ENCODE peak calls at places on chromosomes 2 and 18, in six cellular contexts. One of them, this sample, is unnamed.

GRCh38 chr2:237547841-237548416 is 18.4 kb upstream of the PRLH start:
- DNase-seq in B cell: no peak
- DNase-seq in foreskin fibroblast: no peak
- DNase-seq in stomach: no peak
- DNase-seq in Calu3: no peak
- DNase-seq in body of pancreas: no peak
- DNase-seq in this sample: no peak

GRCh38 chr2:12534646-12535263 is 182.0 kb upstream of the TRIB2 start:
- DNase-seq in foreskin fibroblast: peak; percentile 89
- DNase-seq in stomach: no peak
- DNase-seq in Calu3: no peak
- DNase-seq in body of pancreas: no peak
- DNase-seq in B cell: no peak
- DNase-seq in this sample: no peak

GRCh38 chr2:68767031-68767961 is 32.7 kb downstream of the ARHGAP25 start:
- DNase-seq in B cell: no peak
- DNase-seq in body of pancreas: no peak
- DNase-seq in stomach: no peak
- DNase-seq in foreskin fibroblast: no peak
- DNase-seq in Calu3: no peak
- DNase-seq in this sample: no peak

GRCh38 chr18:34283506-34283905 is 58.8 kb upstream of the NOL4 start:
- DNase-seq in B cell: no peak
- DNase-seq in foreskin fibroblast: no peak
- DNase-seq in body of pancreas: no peak
- DNase-seq in Calu3: no peak
- DNase-seq in stomach: no peak
- DNase-seq in this sample: no peak

GRCh38 chr2:226911932-226912331 is 76.1 kb downstream of the RHBDD1 start:
- DNase-seq in stomach: no peak
- DNase-seq in foreskin fibroblast: peak; percentile 68
- DNase-seq in B cell: no peak
- DNase-seq in Calu3: no peak
- DNase-seq in body of pancreas: no peak
- DNase-seq in this sample: no peak

GRCh38 chr18:49764032-49764431 is 49.3 kb downstream of the ACAA2 start:
- DNase-seq in Calu3: no peak
- DNase-seq in stomach: no peak
- DNase-seq in B cell: no peak
- DNase-seq in foreskin fibroblast: no peak
- DNase-seq in body of pancreas: no peak
- DNase-seq in this sample: no peak

GRCh38 chr18:46222093-46222492 is 117.9 kb downstream of the HAUS1 start:
- DNase-seq in body of pancreas: no peak
- DNase-seq in foreskin fibroblast: no peak
- DNase-seq in stomach: no peak
- DNase-seq in Calu3: no peak
- DNase-seq in B cell: no peak
- DNase-seq in this sample: no peak

GRCh38 chr2:236338495-236339184 is 74.4 kb upstream of the ASB18 start:
- DNase-seq in stomach: no peak
- DNase-seq in body of pancreas: peak; percentile 24
- DNase-seq in foreskin fibroblast: no peak
- DNase-seq in B cell: no peak
- DNase-seq in Calu3: no peak
- DNase-seq in this sample: no peak

GRCh38 chr2:116810071-116810470 is 1004.4 kb upstream of the DDX18 start:
- DNase-seq in stomach: no peak
- DNase-seq in foreskin fibroblast: no peak
- DNase-seq in Calu3: no peak
- DNase-seq in B cell: no peak
- DNase-seq in body of pancreas: no peak
- DNase-seq in this sample: no peak

GRCh38 chr2:52220393-52220792 is 1188.5 kb upstream of the NRXN1 start:
- DNase-seq in body of pancreas: peak; percentile 1
- DNase-seq in Calu3: no peak
- DNase-seq in stomach: peak; percentile 25
- DNase-seq in B cell: no peak
- DNase-seq in foreskin fibroblast: no peak
- DNase-seq in this sample: no peak

GRCh38 chr2:41781082-41781481 is 266.7 kb upstream of the PKDCC start:
- DNase-seq in Calu3: no peak
- DNase-seq in stomach: no peak
- DNase-seq in B cell: no peak
- DNase-seq in body of pancreas: no peak
- DNase-seq in foreskin fibroblast: no peak
- DNase-seq in this sample: no peak

GRCh38 chr2:202201220-202202160 is 36.9 kb downstream of the SUMO1 start:
- DNase-seq in B cell: no peak
- DNase-seq in Calu3: no peak
- DNase-seq in foreskin fibroblast: no peak
- DNase-seq in body of pancreas: no peak
- DNase-seq in stomach: no peak
- DNase-seq in this sample: no peak

GRCh38 chr18:9022397-9023170 is 79.9 kb upstream of the NDUFV2 start:
- DNase-seq in foreskin fibroblast: no peak
- DNase-seq in body of pancreas: no peak
- DNase-seq in Calu3: no peak
- DNase-seq in stomach: no peak
- DNase-seq in B cell: no peak
- DNase-seq in this sample: no peak

GRCh38 chr2:11248-11941 is 34.9 kb downstream of the FAM110C start:
- DNase-seq in stomach: peak; percentile 66
- DNase-seq in Calu3: peak; percentile 56
- DNase-seq in B cell: no peak
- DNase-seq in foreskin fibroblast: no peak
- DNase-seq in body of pancreas: peak; percentile 76
- DNase-seq in this sample: no peak

GRCh38 chr2:141911485-141912066 is 219.2 kb downstream of the LRP1B start:
- DNase-seq in foreskin fibroblast: no peak
- DNase-seq in B cell: no peak
- DNase-seq in Calu3: peak; percentile 56
- DNase-seq in body of pancreas: peak; percentile 20
- DNase-seq in stomach: peak; percentile 27
- DNase-seq in this sample: peak; percentile 2

GRCh38 chr2:31138037-31138962 is at the start of gene GALNT14:
- DNase-seq in B cell: peak; percentile 87
- DNase-seq in foreskin fibroblast: peak; percentile 59
- DNase-seq in Calu3: peak; percentile 93
- DNase-seq in body of pancreas: peak; percentile 45
- DNase-seq in stomach: peak; percentile 53
- DNase-seq in this sample: peak; percentile 53

GRCh38 chr2:144407262-144407661 is 112.7 kb downstream of the ZEB2 start:
- DNase-seq in body of pancreas: no peak
- DNase-seq in Calu3: no peak
- DNase-seq in foreskin fibroblast: no peak
- DNase-seq in B cell: no peak
- DNase-seq in stomach: no peak
- DNase-seq in this sample: no peak

GRCh38 chr2:78861546-78861945 is 164.0 kb upstream of the REG3G start:
- DNase-seq in B cell: no peak
- DNase-seq in foreskin fibroblast: no peak
- DNase-seq in stomach: no peak
- DNase-seq in body of pancreas: peak; percentile 23
- DNase-seq in Calu3: no peak
- DNase-seq in this sample: peak; percentile 13

GRCh38 chr2:124763611-124764010 is 738.5 kb downstream of the CNTNAP5 start:
- DNase-seq in foreskin fibroblast: no peak
- DNase-seq in stomach: no peak
- DNase-seq in B cell: no peak
- DNase-seq in body of pancreas: no peak
- DNase-seq in Calu3: no peak
- DNase-seq in this sample: no peak

GRCh38 chr2:235721586-235721985 is 227.7 kb downstream of the AGAP1 start:
- DNase-seq in body of pancreas: no peak
- DNase-seq in Calu3: no peak
- DNase-seq in stomach: no peak
- DNase-seq in B cell: no peak
- DNase-seq in foreskin fibroblast: no peak
- DNase-seq in this sample: no peak

GRCh38 chr2:29749041-29749440 is 172.3 kb downstream of the ALK start:
- DNase-seq in body of pancreas: no peak
- DNase-seq in foreskin fibroblast: no peak
- DNase-seq in stomach: no peak
- DNase-seq in Calu3: peak; percentile 62
- DNase-seq in B cell: no peak
- DNase-seq in this sample: peak; percentile 18

GRCh38 chr2:230925879-230926765 is 1.1 kb upstream of the GPR55 start:
- DNase-seq in foreskin fibroblast: no peak
- DNase-seq in Calu3: no peak
- DNase-seq in stomach: peak; percentile 11
- DNase-seq in body of pancreas: no peak
- DNase-seq in B cell: no peak
- DNase-seq in this sample: peak; percentile 72

GRCh38 chr2:176507736-176508135 is 238.5 kb downstream of the MTX2 start:
- DNase-seq in Calu3: no peak
- DNase-seq in stomach: no peak
- DNase-seq in B cell: no peak
- DNase-seq in body of pancreas: no peak
- DNase-seq in foreskin fibroblast: no peak
- DNase-seq in this sample: no peak

GRCh38 chr18:13558132-13558531 is 168.2 kb downstream of the FAM210A start:
- DNase-seq in foreskin fibroblast: peak; percentile 7
- DNase-seq in body of pancreas: peak; percentile 41
- DNase-seq in stomach: no peak
- DNase-seq in B cell: peak; percentile 62
- DNase-seq in Calu3: peak; percentile 23
- DNase-seq in this sample: peak; percentile 76

GRCh38 chr2:150204449-150204848 is 283.0 kb downstream of the RND3 start:
- DNase-seq in body of pancreas: no peak
- DNase-seq in Calu3: no peak
- DNase-seq in B cell: no peak
- DNase-seq in foreskin fibroblast: peak; percentile 91
- DNase-seq in stomach: no peak
- DNase-seq in this sample: no peak

GRCh38 chr2:217142649-217143266 is 282.9 kb upstream of the TNP1 start:
- DNase-seq in stomach: no peak
- DNase-seq in body of pancreas: peak; percentile 19
- DNase-seq in B cell: no peak
- DNase-seq in foreskin fibroblast: peak; percentile 16
- DNase-seq in Calu3: peak; percentile 56
- DNase-seq in this sample: no peak

GRCh38 chr2:43302311-43303051 is 76.1 kb upstream of the ZFP36L2 start:
- DNase-seq in Calu3: no peak
- DNase-seq in B cell: no peak
- DNase-seq in foreskin fibroblast: no peak
- DNase-seq in stomach: no peak
- DNase-seq in body of pancreas: no peak
- DNase-seq in this sample: no peak

GRCh38 chr2:104853926-104854506 is at the start of gene POU3F3:
- DNase-seq in foreskin fibroblast: peak; percentile 21
- DNase-seq in Calu3: no peak
- DNase-seq in body of pancreas: peak; percentile 56
- DNase-seq in stomach: no peak
- DNase-seq in B cell: peak; percentile 52
- DNase-seq in this sample: peak; percentile 46

GRCh38 chr2:150280255-150280654 is 207.2 kb downstream of the RND3 start:
- DNase-seq in stomach: no peak
- DNase-seq in foreskin fibroblast: peak; percentile 88
- DNase-seq in B cell: no peak
- DNase-seq in Calu3: no peak
- DNase-seq in body of pancreas: peak; percentile 32
- DNase-seq in this sample: no peak

GRCh38 chr2:168453404-168453803 is 2.7 kb upstream of the CERS6 start:
- DNase-seq in B cell: no peak
- DNase-seq in Calu3: no peak
- DNase-seq in body of pancreas: no peak
- DNase-seq in stomach: no peak
- DNase-seq in foreskin fibroblast: no peak
- DNase-seq in this sample: no peak

DNA sequence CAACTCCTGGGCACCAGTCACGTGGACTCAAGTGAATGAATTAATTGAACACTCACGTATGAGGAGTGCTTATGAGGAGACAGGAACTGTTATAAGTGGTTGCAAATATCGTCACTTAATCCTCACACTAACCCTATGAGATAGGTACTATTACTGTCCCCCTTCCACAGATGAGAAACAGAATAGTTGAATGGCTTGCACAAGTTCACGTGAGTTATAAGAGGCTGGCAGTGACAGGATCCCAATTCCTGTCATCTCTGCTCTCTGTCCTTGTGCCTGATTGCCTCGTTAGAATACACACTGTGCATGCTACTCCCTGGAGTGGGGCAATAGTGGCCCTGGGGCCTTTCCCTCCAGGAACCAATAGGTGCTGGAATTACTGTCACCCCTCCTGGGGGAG is 253.5 kb downstream of the DYSF start:
- DNase-seq in body of pancreas: no peak
- DNase-seq in stomach: no peak
- DNase-seq in foreskin fibroblast: no peak
- DNase-seq in B cell: no peak
- DNase-seq in Calu3: no peak
- DNase-seq in this sample: no peak
- TF ChIP-seq CTCF in body of pancreas: no peak
- TF ChIP-seq CTCF in stomach: no peak
- TF ChIP-seq CTCF in foreskin fibroblast: no peak
- TF ChIP-seq CTCF in B cell: no peak
- TF ChIP-seq CTCF in Calu3: no peak
- TF ChIP-seq CTCF in this sample: no peak

GRCh38 chr2:100029460-100029859 is 112.9 kb downstream of the AFF3 start:
- DNase-seq in Calu3: no peak
- DNase-seq in stomach: no peak
- DNase-seq in foreskin fibroblast: no peak
- DNase-seq in B cell: no peak
- DNase-seq in body of pancreas: no peak
- DNase-seq in this sample: no peak
- TF ChIP-seq CTCF in Calu3: peak; percentile 13
- TF ChIP-seq CTCF in stomach: no peak
- TF ChIP-seq CTCF in foreskin fibroblast: no peak
- TF ChIP-seq CTCF in B cell: no peak
- TF ChIP-seq CTCF in body of pancreas: no peak
- TF ChIP-seq CTCF in this sample: no peak

GRCh38 chr2:65387017-65387416 is 45.4 kb downstream of the SPRED2 start:
- DNase-seq in foreskin fibroblast: no peak
- DNase-seq in Calu3: no peak
- DNase-seq in body of pancreas: no peak
- DNase-seq in stomach: no peak
- DNase-seq in B cell: no peak
- DNase-seq in this sample: no peak
- TF ChIP-seq CTCF in foreskin fibroblast: no peak
- TF ChIP-seq CTCF in Calu3: no peak
- TF ChIP-seq CTCF in body of pancreas: no peak
- TF ChIP-seq CTCF in stomach: no peak
- TF ChIP-seq CTCF in B cell: no peak
- TF ChIP-seq CTCF in this sample: no peak

DNA sequence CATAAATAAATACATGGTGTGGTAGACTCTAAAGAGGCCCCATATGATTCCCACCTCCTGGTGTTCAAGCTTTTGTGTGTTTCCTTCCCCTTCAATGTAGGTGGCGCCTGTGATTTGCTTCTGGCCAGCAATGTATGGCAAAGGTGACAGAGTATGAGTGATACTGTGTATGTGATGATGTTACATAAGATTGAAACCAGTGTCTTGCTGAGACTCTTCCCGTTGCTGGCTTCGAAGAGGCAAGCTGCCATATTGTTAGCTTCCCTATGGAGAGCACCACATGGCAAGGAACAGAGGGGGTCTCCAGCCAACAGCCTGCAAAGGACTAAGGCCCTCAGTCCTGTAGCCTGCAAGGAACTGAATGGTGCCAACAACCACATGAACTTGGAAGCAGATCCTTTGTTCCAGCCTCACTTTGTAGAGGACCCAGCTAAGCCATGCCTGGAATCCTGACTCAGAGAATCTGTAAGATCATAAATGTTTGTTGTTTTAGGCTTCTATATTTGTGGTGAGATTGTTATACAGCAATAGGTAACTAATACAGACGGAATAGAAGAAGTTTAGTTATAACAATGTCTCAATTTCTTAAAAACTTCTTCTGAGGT is 1.7 kb upstream of the SMAD4 start:
- DNase-seq in body of pancreas: no peak
- DNase-seq in Calu3: peak; percentile 16
- DNase-seq in foreskin fibroblast: peak; percentile 20
- DNase-seq in stomach: no peak
- DNase-seq in B cell: no peak
- DNase-seq in this sample: peak; percentile 20
- TF ChIP-seq CTCF in body of pancreas: no peak
- TF ChIP-seq CTCF in Calu3: no peak
- TF ChIP-seq CTCF in foreskin fibroblast: no peak
- TF ChIP-seq CTCF in stomach: no peak
- TF ChIP-seq CTCF in B cell: no peak
- TF ChIP-seq CTCF in this sample: peak; percentile 36